ENCODE peak calls at places on chromosomes 1 and 21, in seven cellular contexts. One of them, this sample, is unnamed.

GRCh38 chr21:28215214-28215954 is 777.3 kb downstream of the LTN1 start:
- DNase-seq in coronary artery: no peak
- DNase-seq in CD8-positive, alpha-beta T cell: no peak
- DNase-seq in psoas muscle: no peak
- DNase-seq in adrenal gland: no peak
- DNase-seq in foreskin fibroblast: peak
- DNase-seq in body of pancreas: no peak
- DNase-seq in this sample: no peak

GRCh38 chr1:40049745-40050144 is 9.2 kb downstream of the CAP1 start:
- DNase-seq in coronary artery: no peak
- DNase-seq in CD8-positive, alpha-beta T cell: no peak
- DNase-seq in psoas muscle: no peak
- DNase-seq in adrenal gland: no peak
- DNase-seq in foreskin fibroblast: no peak
- DNase-seq in body of pancreas: no peak
- DNase-seq in this sample: peak

GRCh38 chr1:241926141-241926540 is 31.4 kb upstream of the BECN2 start:
- DNase-seq in coronary artery: no peak
- DNase-seq in CD8-positive, alpha-beta T cell: no peak
- DNase-seq in psoas muscle: no peak
- DNase-seq in adrenal gland: no peak
- DNase-seq in foreskin fibroblast: no peak
- DNase-seq in body of pancreas: no peak
- DNase-seq in this sample: no peak

GRCh38 chr1:174068000-174068399 is 45.8 kb upstream of the RC3H1 start:
- DNase-seq in coronary artery: no peak
- DNase-seq in CD8-positive, alpha-beta T cell: no peak
- DNase-seq in psoas muscle: no peak
- DNase-seq in adrenal gland: no peak
- DNase-seq in foreskin fibroblast: no peak
- DNase-seq in body of pancreas: no peak
- DNase-seq in this sample: no peak

GRCh38 chr1:110190282-110190929 is 19.7 kb upstream of the KCNC4 start:
- DNase-seq in coronary artery: no peak
- DNase-seq in CD8-positive, alpha-beta T cell: no peak
- DNase-seq in psoas muscle: no peak
- DNase-seq in adrenal gland: peak
- DNase-seq in foreskin fibroblast: peak
- DNase-seq in body of pancreas: peak
- DNase-seq in this sample: no peak

GRCh38 chr1:173424786-173425407 is 52.2 kb upstream of the PRDX6 start:
- DNase-seq in coronary artery: no peak
- DNase-seq in CD8-positive, alpha-beta T cell: no peak
- DNase-seq in psoas muscle: no peak
- DNase-seq in adrenal gland: no peak
- DNase-seq in foreskin fibroblast: peak
- DNase-seq in body of pancreas: no peak
- DNase-seq in this sample: no peak

GRCh38 chr1:156407760-156408159 is 38.7 kb downstream of the RHBG start:
- DNase-seq in coronary artery: no peak
- DNase-seq in CD8-positive, alpha-beta T cell: no peak
- DNase-seq in psoas muscle: no peak
- DNase-seq in adrenal gland: no peak
- DNase-seq in foreskin fibroblast: no peak
- DNase-seq in body of pancreas: no peak
- DNase-seq in this sample: no peak

GRCh38 chr1:246569248-246570238 is 3.3 kb downstream of the CNST start:
- DNase-seq in coronary artery: no peak
- DNase-seq in CD8-positive, alpha-beta T cell: peak
- DNase-seq in psoas muscle: no peak
- DNase-seq in adrenal gland: no peak
- DNase-seq in foreskin fibroblast: no peak
- DNase-seq in body of pancreas: no peak
- DNase-seq in this sample: no peak

GRCh38 chr1:4825841-4826450 is 171.5 kb downstream of the AJAP1 start:
- DNase-seq in coronary artery: no peak
- DNase-seq in CD8-positive, alpha-beta T cell: peak
- DNase-seq in psoas muscle: no peak
- DNase-seq in adrenal gland: no peak
- DNase-seq in foreskin fibroblast: no peak
- DNase-seq in body of pancreas: no peak
- DNase-seq in this sample: no peak

GRCh38 chr1:116165572-116165971 is 54.4 kb downstream of the MAB21L3 start:
- DNase-seq in coronary artery: peak
- DNase-seq in CD8-positive, alpha-beta T cell: no peak
- DNase-seq in psoas muscle: peak
- DNase-seq in adrenal gland: no peak
- DNase-seq in foreskin fibroblast: no peak
- DNase-seq in body of pancreas: no peak
- DNase-seq in this sample: no peak

GRCh38 chr1:110916669-110917306 is 43.8 kb downstream of the CD53 start:
- DNase-seq in coronary artery: no peak
- DNase-seq in CD8-positive, alpha-beta T cell: peak
- DNase-seq in psoas muscle: no peak
- DNase-seq in adrenal gland: no peak
- DNase-seq in foreskin fibroblast: peak
- DNase-seq in body of pancreas: no peak
- DNase-seq in this sample: no peak

GRCh38 chr1:113095790-113096455 is 22.9 kb downstream of the LRIG2 start:
- DNase-seq in coronary artery: no peak
- DNase-seq in CD8-positive, alpha-beta T cell: no peak
- DNase-seq in psoas muscle: no peak
- DNase-seq in adrenal gland: no peak
- DNase-seq in foreskin fibroblast: no peak
- DNase-seq in body of pancreas: no peak
- DNase-seq in this sample: no peak

GRCh38 chr21:33078907-33079582 is 9.1 kb downstream of the OLIG1 start:
- DNase-seq in coronary artery: no peak
- DNase-seq in CD8-positive, alpha-beta T cell: peak
- DNase-seq in psoas muscle: no peak
- DNase-seq in adrenal gland: no peak
- DNase-seq in foreskin fibroblast: peak
- DNase-seq in body of pancreas: peak
- DNase-seq in this sample: no peak

GRCh38 chr1:91885716-91886506 is at the start of gene TGFBR3:
- DNase-seq in coronary artery: peak
- DNase-seq in CD8-positive, alpha-beta T cell: peak
- DNase-seq in psoas muscle: peak
- DNase-seq in adrenal gland: peak
- DNase-seq in foreskin fibroblast: peak
- DNase-seq in body of pancreas: peak
- DNase-seq in this sample: peak
- TF ChIP-seq CTCF in coronary artery: peak
- TF ChIP-seq CTCF in CD8-positive, alpha-beta T cell: no peak
- TF ChIP-seq CTCF in psoas muscle: peak
- TF ChIP-seq CTCF in adrenal gland: peak
- TF ChIP-seq CTCF in foreskin fibroblast: peak
- TF ChIP-seq CTCF in body of pancreas: peak
- TF ChIP-seq CTCF in this sample: peak

GRCh38 chr1:221691320-221691719 is 50.6 kb downstream of the DUSP10 start:
- DNase-seq in coronary artery: no peak
- DNase-seq in CD8-positive, alpha-beta T cell: no peak
- DNase-seq in psoas muscle: no peak
- DNase-seq in adrenal gland: no peak
- DNase-seq in foreskin fibroblast: no peak
- DNase-seq in body of pancreas: no peak
- DNase-seq in this sample: no peak
- TF ChIP-seq CTCF in coronary artery: no peak
- TF ChIP-seq CTCF in CD8-positive, alpha-beta T cell: no peak
- TF ChIP-seq CTCF in psoas muscle: no peak
- TF ChIP-seq CTCF in adrenal gland: no peak
- TF ChIP-seq CTCF in foreskin fibroblast: no peak
- TF ChIP-seq CTCF in body of pancreas: no peak
- TF ChIP-seq CTCF in this sample: no peak

GRCh38 chr1:151292207-151293030 is 10.3 kb downstream of the ZNF687 start:
- DNase-seq in coronary artery: no peak
- DNase-seq in CD8-positive, alpha-beta T cell: peak
- DNase-seq in psoas muscle: no peak
- DNase-seq in adrenal gland: no peak
- DNase-seq in foreskin fibroblast: peak
- DNase-seq in body of pancreas: no peak
- DNase-seq in this sample: no peak
- TF ChIP-seq CTCF in coronary artery: no peak
- TF ChIP-seq CTCF in CD8-positive, alpha-beta T cell: no peak
- TF ChIP-seq CTCF in psoas muscle: no peak
- TF ChIP-seq CTCF in adrenal gland: no peak
- TF ChIP-seq CTCF in foreskin fibroblast: no peak
- TF ChIP-seq CTCF in body of pancreas: no peak
- TF ChIP-seq CTCF in this sample: no peak

GRCh38 chr1:203056516-203056915 is 29.3 kb downstream of the MYOG start:
- DNase-seq in coronary artery: no peak
- DNase-seq in CD8-positive, alpha-beta T cell: no peak
- DNase-seq in psoas muscle: no peak
- DNase-seq in adrenal gland: no peak
- DNase-seq in foreskin fibroblast: no peak
- DNase-seq in body of pancreas: no peak
- DNase-seq in this sample: no peak
- TF ChIP-seq CTCF in coronary artery: no peak
- TF ChIP-seq CTCF in CD8-positive, alpha-beta T cell: no peak
- TF ChIP-seq CTCF in psoas muscle: no peak
- TF ChIP-seq CTCF in adrenal gland: no peak
- TF ChIP-seq CTCF in foreskin fibroblast: no peak
- TF ChIP-seq CTCF in body of pancreas: no peak
- TF ChIP-seq CTCF in this sample: no peak

GRCh38 chr1:198559362-198559761 is 18.9 kb upstream of the ATP6V1G3 start:
- DNase-seq in coronary artery: no peak
- DNase-seq in CD8-positive, alpha-beta T cell: no peak
- DNase-seq in psoas muscle: no peak
- DNase-seq in adrenal gland: no peak
- DNase-seq in foreskin fibroblast: no peak
- DNase-seq in body of pancreas: no peak
- DNase-seq in this sample: no peak
- TF ChIP-seq CTCF in coronary artery: no peak
- TF ChIP-seq CTCF in CD8-positive, alpha-beta T cell: no peak
- TF ChIP-seq CTCF in psoas muscle: no peak
- TF ChIP-seq CTCF in adrenal gland: no peak
- TF ChIP-seq CTCF in foreskin fibroblast: no peak
- TF ChIP-seq CTCF in body of pancreas: no peak
- TF ChIP-seq CTCF in this sample: no peak

This sample was measured in osteocyte.